ENCODE peak calls at places on chromosomes 2 and 18, in seven cellular contexts. L, E, R, T, N, K and J are unnamed samples.

GRCh38 chr2:197405582-197405981 is 29.2 kb downstream of the SF3B1 start:
- DNase-seq in R (no peak), T (no peak), E (no peak), L (no peak), N (no peak), K (no peak), J (no peak)

GRCh38 chr2:224973112-224974016 is 68.9 kb downstream of the DOCK10 start:
- DNase-seq in L (no peak), N (no peak), T (no peak), K (no peak), R (peak), E (no peak), J (no peak)

GRCh38 chr18:54767094-54767493 is 61.2 kb upstream of the RAB27B start:
- DNase-seq in E (no peak), R (no peak), K (no peak), T (peak), N (no peak), L (no peak), J (no peak)

GRCh38 chr18:46447323-46447722 is 209.7 kb downstream of the LOXHD1 start:
- DNase-seq in K (no peak), N (no peak), L (no peak), T (no peak), E (no peak), R (no peak), J (no peak)

GRCh38 chr2:127205211-127206140 is 14.6 kb downstream of the CYP27C1 start:
- DNase-seq in K (no peak), E (no peak), R (no peak), N (no peak), T (no peak), L (no peak), J (no peak)

GRCh38 chr18:9366126-9366714 is 31.6 kb downstream of the TWSG1 start:
- DNase-seq in E (peak), K (peak), R (no peak), N (peak), L (peak), T (peak), J (peak)

GRCh38 chr2:75146221-75146902 is 53.0 kb downstream of the TACR1 start:
- DNase-seq in R (no peak), L (no peak), K (no peak), E (no peak), N (no peak), T (no peak), J (no peak)

GRCh38 chr2:134234535-134234934 is 19.3 kb upstream of the MGAT5 start:
- DNase-seq in L (no peak), K (no peak), R (no peak), E (no peak), N (no peak), T (peak), J (no peak)

GRCh38 chr18:11908182-11909080 is at the start of gene MPPE1:
- DNase-seq in L (peak), E (peak), R (peak), N (peak), T (peak), K (peak), J (peak)

GRCh38 chr2:100614455-100615000 is 51.7 kb downstream of the PDCL3 start:
- DNase-seq in L (no peak), T (no peak), E (no peak), K (no peak), N (no peak), R (no peak), J (no peak)

GRCh38 chr2:115396579-115396978 is 954.1 kb downstream of the DPP10 start:
- DNase-seq in L (no peak), E (no peak), K (no peak), T (no peak), R (no peak), N (no peak), J (no peak)

GRCh38 chr18:77749189-77749588 is 499.5 kb downstream of the GALR1 start:
- DNase-seq in E (no peak), N (no peak), K (no peak), L (no peak), T (no peak), R (no peak), J (peak)

GRCh38 chr18:73840319-73841065 is 307.1 kb downstream of the FBXO15 start:
- DNase-seq in N (no peak), L (no peak), E (no peak), R (no peak), T (no peak), K (no peak), J (no peak)

GRCh38 chr2:240579771-240580614 is 6.5 kb upstream of the CAPN10 start:
- DNase-seq in E (peak), L (no peak), N (peak), R (peak), T (peak), K (peak), J (no peak)

GRCh38 chr2:24233321-24233720 is 58.5 kb downstream of the FAM228A start:
- DNase-seq in L (no peak), K (no peak), N (no peak), E (no peak), T (no peak), R (no peak), J (no peak)

GRCh38 chr2:197889041-197889440 is 84.6 kb downstream of the PLCL1 start:
- DNase-seq in K (no peak), T (peak), L (no peak), N (no peak), R (no peak), E (peak), J (no peak)

GRCh38 chr2:85852979-85853498 is 35.8 kb downstream of the ST3GAL5 start:
- DNase-seq in R (no peak), T (peak), L (no peak), K (no peak), E (no peak), N (peak), J (no peak)

GRCh38 chr2:237540823-237541222 is 25.6 kb upstream of the PRLH start:
- DNase-seq in E (peak), N (no peak), L (peak), T (peak), R (peak), K (no peak), J (peak)

GRCh38 chr18:12851709-12852108 is 32.3 kb downstream of the PTPN2 start:
- DNase-seq in E (peak), L (no peak), K (no peak), R (no peak), N (no peak), T (no peak), J (no peak)

GRCh38 chr18:27793013-27793412 is 383.9 kb downstream of the CDH2 start:
- DNase-seq in T (no peak), R (no peak), E (no peak), N (no peak), K (no peak), L (no peak), J (no peak)

GRCh38 chr2:26605195-26605968 is 35.8 kb downstream of the CIB4 start:
- DNase-seq in K (peak), R (peak), E (peak), L (peak), N (peak), T (peak), J (peak)

GRCh38 chr2:129069875-129070594 is 751.4 kb upstream of the HS6ST1 start:
- DNase-seq in N (no peak), K (no peak), E (no peak), T (peak), R (no peak), L (peak), J (no peak)

GRCh38 chr2:108594132-108594981 is 60.1 kb downstream of the LIMS1 start:
- DNase-seq in N (no peak), T (peak), E (peak), R (no peak), L (no peak), K (peak), J (no peak)

GRCh38 chr2:237056271-237056875 is 29.3 kb upstream of the COPS8 start:
- DNase-seq in E (no peak), K (no peak), L (peak), N (no peak), T (no peak), R (no peak), J (no peak)

GRCh38 chr2:241987726-241988125 is 118.2 kb downstream of the RTP5 start:
- DNase-seq in T (no peak), K (no peak), N (no peak), R (no peak), E (no peak), L (no peak), J (peak)

GRCh38 chr18:60740313-60740712 is 367.7 kb upstream of the MC4R start:
- DNase-seq in R (no peak), N (no peak), K (no peak), L (no peak), T (no peak), E (no peak), J (no peak)

GRCh38 chr2:69452687-69453086 is 15.5 kb upstream of the NFU1 start:
- DNase-seq in K (no peak), L (no peak), N (no peak), R (no peak), E (no peak), T (no peak), J (no peak)

GRCh38 chr2:177972782-177973181 is 99.8 kb downstream of the PDE11A start:
- DNase-seq in N (no peak), T (no peak), L (no peak), K (no peak), E (no peak), R (no peak), J (no peak)

GRCh38 chr2:153232474-153232873 is 246.1 kb downstream of the RPRM start:
- DNase-seq in T (no peak), R (no peak), K (peak), L (no peak), N (no peak), E (no peak), J (no peak)

GRCh38 chr2:173432049-173432754 is 77.5 kb downstream of the CDCA7 start:
- DNase-seq in R (no peak), E (peak), T (no peak), K (no peak), N (no peak), L (no peak), J (no peak)

GRCh38 chr2:160516547-160517365 is 23.1 kb upstream of the RBMS1 start:
- DNase-seq in R (no peak), L (no peak), E (peak), N (peak), T (no peak), K (no peak), J (no peak)

GRCh38 chr18:26435415-26436095 is 112.8 kb downstream of the KCTD1 start:
- DNase-seq in K (no peak), T (no peak), N (no peak), L (no peak), R (no peak), E (no peak), J (no peak)

GRCh38 chr2:1793001-1793867 is 48.9 kb upstream of the PXDN start:
- DNase-seq in T (no peak), N (no peak), K (no peak), R (no peak), L (no peak), E (no peak), J (no peak)

GRCh38 chr2:38603402-38604265 is 906 bp upstream of the HNRNPLL start:
- DNase-seq in K (peak), N (peak), R (peak), T (peak), E (peak), L (peak), J (peak)

GRCh38 chr2:38602136-38602731 is 494 bp downstream of the HNRNPLL start:
- DNase-seq in T (peak), L (peak), E (no peak), N (peak), R (no peak), K (no peak), J (peak)

GRCh38 chr2:38601463-38602135 is 1.1 kb downstream of the HNRNPLL start:
- DNase-seq in L (no peak), N (no peak), R (no peak), K (no peak), E (peak), T (no peak), J (no peak)

GRCh38 chr2:38601061-38601460 is 1.7 kb downstream of the HNRNPLL start:
- DNase-seq in N (no peak), E (no peak), L (no peak), K (no peak), T (no peak), R (no peak), J (no peak)

GRCh38 chr2:38602732-38603401 is at the start of gene HNRNPLL:
- DNase-seq in N (peak), T (peak), K (peak), R (peak), L (peak), E (peak), J (peak)
- TF ChIP-seq POLR2A in N (peak), T (peak), K (peak), R (peak), L (peak), E (peak), J (peak)

DNA sequence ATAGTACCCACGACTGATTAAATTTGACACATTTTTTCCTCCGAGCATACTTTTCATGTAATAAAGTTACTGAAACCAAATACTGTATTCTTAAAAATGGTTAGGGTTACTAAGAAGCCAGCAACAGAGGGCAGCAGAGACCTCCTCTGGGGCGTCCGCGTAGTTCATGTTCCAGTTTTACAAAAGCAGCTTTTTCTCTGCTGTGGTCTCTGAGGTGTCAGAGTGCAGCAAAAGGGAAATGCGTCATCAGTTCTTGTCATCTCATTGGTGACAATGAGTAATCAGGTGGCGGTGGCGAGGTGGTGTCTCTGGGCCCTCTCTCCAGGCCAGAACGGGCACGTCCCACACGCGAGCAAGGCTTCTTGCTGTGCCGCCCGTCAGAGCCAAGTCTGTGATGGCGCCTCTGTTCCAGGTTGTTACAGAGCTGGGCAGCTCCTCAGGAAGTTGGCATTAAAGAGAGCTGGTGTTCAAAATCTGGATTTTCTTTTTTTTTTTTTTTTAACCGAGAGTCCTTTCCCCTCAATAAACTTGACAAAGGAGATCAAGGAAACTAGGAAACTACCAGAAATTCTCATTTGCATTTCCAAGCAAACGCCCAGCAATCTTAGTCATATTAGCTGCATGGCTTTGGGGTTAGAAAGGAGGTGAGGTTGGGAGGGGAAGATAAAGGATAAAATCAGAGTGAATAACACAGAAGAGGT is 98.6 kb upstream of the BZW1 start:
- DNase-seq in E (peak), T (peak), N (peak), R (peak), K (peak), L (peak), J (peak)
- TF ChIP-seq POLR2A in E (peak), T (peak), N (no peak), R (peak), K (peak), L (peak), J (no peak)

GRCh38 chr2:233059797-233060499 is at the start of gene INPP5D:
- DNase-seq in N (peak), L (no peak), K (no peak), E (no peak), R (no peak), T (peak), J (peak)
- TF ChIP-seq POLR2A in N (no peak), L (no peak), K (no peak), E (no peak), R (no peak), T (peak), J (no peak)

DNA sequence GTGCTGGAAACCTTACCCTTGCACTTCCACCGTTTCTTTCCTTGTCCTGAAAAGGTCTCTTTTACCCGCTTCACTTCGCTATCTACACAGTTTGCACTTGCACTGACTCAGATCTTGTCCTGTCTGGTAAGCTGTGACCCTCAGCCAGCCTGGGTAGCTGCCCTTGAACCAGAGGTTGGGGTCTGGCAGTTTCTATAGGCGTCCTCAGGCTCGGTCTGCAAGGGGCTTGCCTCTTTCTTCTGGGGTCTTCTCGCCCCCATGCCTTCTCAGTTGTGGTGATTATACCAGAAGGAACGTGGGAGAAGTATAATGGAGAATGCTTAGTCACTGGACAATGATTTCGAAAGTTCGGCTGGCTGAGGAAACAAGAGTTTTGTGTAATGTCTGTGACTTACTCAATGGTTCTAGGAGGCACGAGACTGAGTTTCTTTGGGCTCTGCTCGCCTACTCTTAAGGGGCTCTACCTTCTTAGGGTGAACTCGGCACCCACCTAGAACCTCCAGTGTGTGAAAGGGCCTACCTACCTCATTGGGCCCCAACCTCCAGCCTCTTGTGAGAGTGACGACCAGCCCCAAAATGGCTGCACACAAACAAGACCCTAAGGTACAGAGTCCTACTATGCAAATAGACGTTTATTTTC is 6.9 kb upstream of the STAT1 start:
- DNase-seq in R (no peak), E (peak), N (peak), K (no peak), L (peak), T (peak), J (peak)
- TF ChIP-seq POLR2A in R (no peak), E (no peak), N (no peak), K (no peak), L (no peak), T (peak), J (no peak)

GRCh38 chr18:58221060-58221725 is 177.2 kb downstream of the NEDD4L start:
- DNase-seq in L (peak), R (no peak), N (no peak), E (peak), T (peak), K (peak), J (no peak)
- TF ChIP-seq POLR2A in L (peak), R (no peak), N (no peak), E (no peak), T (peak), K (peak), J (no peak)